ENCODE peak calls at places on chromosome 12, in ten cellular contexts. Y, O, C, Q, V, T, H, B, A and Z are unnamed samples.
A peak's percentile ranks its signal among the peaks of the same experiment; 100 is the strongest.

GRCh38 chr12:58888131-58888783 is 32.0 kb downstream of the LRIG3 start:
- DNase-seq in Y (peak; percentile 16), O (no peak), C (peak; percentile 49), Q (peak; percentile 26), V (peak; percentile 34), T (peak; percentile 55), H (peak; percentile 16), B (no peak), A (peak; percentile 69), Z (peak; percentile 50)

GRCh38 chr12:21774358-21775129 is at the start of gene KCNJ8:
- DNase-seq in Y (peak; percentile 31), O (no peak), C (no peak), Q (peak; percentile 64), V (peak; percentile 87), T (no peak), H (no peak), B (peak; percentile 77), A (peak; percentile 89), Z (peak; percentile 19)

GRCh38 chr12:6041891-6042290 is 82.6 kb downstream of the VWF start:
- DNase-seq in Y (no peak), O (no peak), C (no peak), Q (no peak), V (no peak), T (no peak), H (no peak), B (no peak), A (no peak), Z (peak; percentile 37)

GRCh38 chr12:106954462-106955376 is 988 bp upstream of the TMEM263 start:
- DNase-seq in Y (no peak), O (no peak), C (no peak), Q (peak; percentile 21), V (peak; percentile 40), T (no peak), H (peak; percentile 39), B (peak; percentile 18), A (peak; percentile 58), Z (peak; percentile 51)

GRCh38 chr12:64673490-64674169 is 63.3 kb downstream of the RASSF3 start:
- DNase-seq in Y (no peak), O (no peak), C (no peak), Q (peak; percentile 68), V (no peak), T (no peak), H (peak; percentile 71), B (no peak), A (no peak), Z (no peak)

GRCh38 chr12:46959484-46959883 is 119.9 kb upstream of the PCED1B start:
- DNase-seq in Y (peak; percentile 86), O (no peak), C (peak; percentile 84), Q (no peak), V (no peak), T (no peak), H (no peak), B (no peak), A (no peak), Z (peak; percentile 62)

GRCh38 chr12:114981036-114981435 is 297.1 kb upstream of the TBX3 start:
- DNase-seq in Y (no peak), O (no peak), C (no peak), Q (no peak), V (no peak), T (no peak), H (no peak), B (no peak), A (no peak), Z (no peak)

GRCh38 chr12:88248606-88249005 is 106.5 kb downstream of the TMTC3 start:
- DNase-seq in Y (no peak), O (no peak), C (no peak), Q (no peak), V (no peak), T (no peak), H (no peak), B (no peak), A (no peak), Z (no peak)

GRCh38 chr12:26128180-26128579 is 3.3 kb upstream of the BHLHE41 start:
- DNase-seq in Y (no peak), O (no peak), C (no peak), Q (no peak), V (no peak), T (no peak), H (no peak), B (no peak), A (no peak), Z (no peak)

GRCh38 chr12:12008931-12009611 is 61.7 kb upstream of the BCL2L14 start:
- DNase-seq in Y (peak; percentile 43), O (peak; percentile 14), C (no peak), Q (peak; percentile 78), V (no peak), T (no peak), H (peak; percentile 48), B (peak; percentile 46), A (no peak), Z (peak; percentile 29)

GRCh38 chr12:99271071-99271470 is 376.5 kb upstream of the GARIN6 start:
- DNase-seq in Y (no peak), O (no peak), C (no peak), Q (no peak), V (no peak), T (no peak), H (no peak), B (no peak), A (no peak), Z (no peak)

GRCh38 chr12:3490848-3491382 is at the start of gene PRMT8:
- DNase-seq in Y (peak; percentile 5), O (no peak), C (no peak), Q (peak; percentile 72), V (no peak), T (no peak), H (no peak), B (peak; percentile 72), A (peak; percentile 48), Z (no peak)

GRCh38 chr12:75751769-75752471 is 240.5 kb upstream of the KRR1 start:
- DNase-seq in Y (peak; percentile 44), O (no peak), C (no peak), Q (no peak), V (no peak), T (no peak), H (no peak), B (no peak), A (no peak), Z (no peak)

GRCh38 chr12:31118347-31118830 is 44.7 kb downstream of the DDX11 start:
- DNase-seq in Y (no peak), O (no peak), C (no peak), Q (peak; percentile 52), V (no peak), T (no peak), H (no peak), B (peak; percentile 26), A (peak; percentile 18), Z (no peak)

GRCh38 chr12:130280226-130280625 is 57.5 kb upstream of the PIWIL1 start:
- DNase-seq in Y (peak; percentile 0), O (no peak), C (no peak), Q (no peak), V (no peak), T (no peak), H (peak; percentile 11), B (no peak), A (no peak), Z (no peak)

GRCh38 chr12:57624441-57625220 is 8.4 kb downstream of the B4GALNT1 start:
- DNase-seq in Y (no peak), O (no peak), C (no peak), Q (no peak), V (no peak), T (no peak), H (no peak), B (no peak), A (no peak), Z (no peak)

GRCh38 chr12:87870061-87870460 is 159.1 kb downstream of the C12orf50 start:
- DNase-seq in Y (no peak), O (no peak), C (no peak), Q (no peak), V (no peak), T (no peak), H (no peak), B (no peak), A (no peak), Z (peak; percentile 3)

GRCh38 chr12:79935624-79936040 is 735 bp upstream of the PPP1R12A start:
- DNase-seq in Y (no peak), O (no peak), C (no peak), Q (no peak), V (no peak), T (no peak), H (no peak), B (no peak), A (no peak), Z (peak; percentile 47)

GRCh38 chr12:109844091-109844490 is 10.9 kb upstream of the TRPV4 start:
- DNase-seq in Y (no peak), O (no peak), C (no peak), Q (no peak), V (no peak), T (no peak), H (no peak), B (no peak), A (no peak), Z (no peak)

GRCh38 chr12:12008232-12008850 is 62.4 kb upstream of the BCL2L14 start:
- DNase-seq in Y (no peak), O (no peak), C (no peak), Q (peak; percentile 48), V (no peak), T (no peak), H (no peak), B (peak; percentile 52), A (no peak), Z (no peak)

GRCh38 chr12:44848771-44849085 is 27.4 kb downstream of the NELL2 start:
- DNase-seq in Y (no peak), O (no peak), C (no peak), Q (no peak), V (no peak), T (no peak), H (no peak), B (no peak), A (no peak), Z (no peak)

GRCh38 chr12:65152012-65152411 is 17.4 kb upstream of the LEMD3 start:
- DNase-seq in Y (no peak), O (no peak), C (no peak), Q (no peak), V (no peak), T (no peak), H (no peak), B (no peak), A (no peak), Z (no peak)

GRCh38 chr12:18165422-18165871 is 75.5 kb upstream of the RERGL start:
- DNase-seq in Y (peak; percentile 52), O (no peak), C (no peak), Q (no peak), V (no peak), T (peak; percentile 36), H (peak; percentile 77), B (no peak), A (no peak), Z (peak; percentile 34)

GRCh38 chr12:65098364-65098763 is 22.7 kb downstream of the WIF1 start:
- DNase-seq in Y (no peak), O (no peak), C (no peak), Q (no peak), V (no peak), T (no peak), H (no peak), B (no peak), A (no peak), Z (no peak)

GRCh38 chr12:89994901-89995300 is 286.3 kb upstream of the ATP2B1 start:
- DNase-seq in Y (no peak), O (no peak), C (no peak), Q (no peak), V (no peak), T (no peak), H (no peak), B (no peak), A (no peak), Z (no peak)

GRCh38 chr12:94706250-94706661 is 55.9 kb upstream of the TMCC3 start:
- DNase-seq in Y (peak; percentile 50), O (no peak), C (no peak), Q (no peak), V (no peak), T (no peak), H (no peak), B (no peak), A (no peak), Z (no peak)

GRCh38 chr12:73321319-73321718 is 1049.1 kb downstream of the TRHDE start:
- DNase-seq in Y (no peak), O (no peak), C (no peak), Q (no peak), V (no peak), T (no peak), H (no peak), B (no peak), A (no peak), Z (no peak)

GRCh38 chr12:107045186-107045585 is 48.2 kb downstream of the CRY1 start:
- DNase-seq in Y (no peak), O (no peak), C (no peak), Q (no peak), V (no peak), T (no peak), H (no peak), B (no peak), A (no peak), Z (peak; percentile 69)